ENCODE peak calls at places on chromosomes 13 and 19, in nine cellular contexts. P, I, J, X, N, Y, F, A and C are unnamed samples.

GRCh38 chr19:17023805-17024204 is 2.8 kb downstream of the CPAMD8 start:
- DNase-seq in I (no peak), Y (no peak), F (no peak), A (no peak), X (no peak), P (no peak), N (no peak), J (no peak), C (no peak)

GRCh38 chr19:7734220-7735203 is 2.6 kb upstream of the CLEC4G start:
- DNase-seq in I (peak; percentile 21), Y (no peak), F (no peak), A (no peak), N (no peak), J (no peak), P (no peak), X (peak; percentile 1), C (no peak)

GRCh38 chr19:19342086-19343015 is 21.7 kb downstream of the MAU2 start:
- DNase-seq in A (peak; percentile 41), P (peak; percentile 48), I (peak; percentile 63), F (no peak), J (peak; percentile 81), X (no peak), N (peak; percentile 16), Y (peak; percentile 46), C (no peak)

GRCh38 chr19:19439083-19439482 is 33.6 kb downstream of the GATAD2A start:
- DNase-seq in N (no peak), X (no peak), Y (no peak), I (no peak), J (no peak), F (no peak), A (no peak), P (no peak), C (no peak)

GRCh38 chr13:34577051-34577450 is 365.0 kb upstream of the NBEA start:
- DNase-seq in J (no peak), A (peak; percentile 75), Y (no peak), F (no peak), N (peak; percentile 4), X (no peak), P (no peak), I (no peak), C (no peak)

GRCh38 chr19:42313096-42313839 is at the start of gene TMEM145:
- DNase-seq in X (no peak), I (peak; percentile 30), A (peak; percentile 59), Y (peak; percentile 52), P (no peak), J (peak; percentile 75), N (no peak), F (no peak), C (no peak)

GRCh38 chr19:48351341-48351752 is 12.4 kb downstream of the TMEM143 start:
- DNase-seq in I (peak; percentile 52), N (no peak), P (no peak), X (no peak), Y (peak; percentile 26), J (peak; percentile 84), F (peak; percentile 68), A (peak; percentile 26), C (peak; percentile 73)

GRCh38 chr13:112588490-112589297 is 741 bp upstream of the TUBGCP3 start:
- DNase-seq in N (no peak), P (no peak), J (peak; percentile 41), I (no peak), Y (no peak), F (no peak), X (no peak), A (no peak), C (no peak)

GRCh38 chr13:27242642-27243185 is 8.6 kb upstream of the RPL21 start:
- DNase-seq in J (no peak), A (no peak), N (no peak), Y (no peak), P (no peak), I (no peak), X (no peak), F (no peak), C (no peak)

GRCh38 chr19:34375598-34375997 is 10.6 kb downstream of the GPI start:
- DNase-seq in F (no peak), N (no peak), A (no peak), P (no peak), Y (peak; percentile 6), X (no peak), I (peak; percentile 30), J (no peak), C (no peak)

GRCh38 chr13:48906200-48906599 is 69.5 kb upstream of the FNDC3A start:
- DNase-seq in I (peak; percentile 62), A (peak; percentile 2), X (no peak), F (no peak), J (no peak), Y (no peak), P (no peak), N (no peak), C (no peak)

GRCh38 chr19:11982526-11982925 is 17.7 kb downstream of the ZNF763 start:
- DNase-seq in X (no peak), F (no peak), Y (no peak), I (peak; percentile 19), A (no peak), P (no peak), N (no peak), J (no peak), C (no peak)

GRCh38 chr19:58361900-58362271 is 665 bp downstream of the ZNF497 start:
- DNase-seq in P (peak; percentile 53), A (no peak), X (no peak), F (no peak), Y (peak; percentile 47), I (peak; percentile 54), N (peak; percentile 11), J (peak; percentile 76), C (no peak)

GRCh38 chr19:49570997-49571676 is 9.2 kb downstream of the NOSIP start:
- DNase-seq in N (no peak), F (no peak), X (no peak), I (no peak), J (no peak), Y (no peak), P (no peak), A (no peak), C (no peak)

GRCh38 chr19:7705387-7706187 is 3.7 kb upstream of the FCER2 start:
- DNase-seq in F (peak; percentile 64), J (peak; percentile 63), A (no peak), X (no peak), Y (no peak), P (no peak), I (no peak), N (no peak), C (no peak)

GRCh38 chr19:55688422-55689218 is 13.6 kb downstream of the EPN1 start:
- DNase-seq in A (no peak), X (no peak), Y (no peak), F (no peak), P (no peak), N (no peak), I (no peak), J (peak; percentile 44), C (no peak)

GRCh38 chr13:106602178-106602577 is 34.2 kb upstream of the ARGLU1 start:
- DNase-seq in Y (no peak), J (no peak), I (no peak), A (no peak), X (no peak), N (no peak), F (no peak), P (no peak), C (no peak)

GRCh38 chr13:28048768-28049167 is 51.6 kb downstream of the FLT3 start:
- DNase-seq in I (no peak), F (no peak), X (no peak), J (no peak), A (no peak), N (no peak), P (no peak), Y (no peak), C (no peak)

GRCh38 chr13:111387026-111387871 is 66.8 kb downstream of the TEX29 start:
- DNase-seq in J (no peak), F (no peak), N (no peak), I (no peak), P (no peak), X (no peak), A (no peak), Y (no peak), C (no peak)

DNA sequence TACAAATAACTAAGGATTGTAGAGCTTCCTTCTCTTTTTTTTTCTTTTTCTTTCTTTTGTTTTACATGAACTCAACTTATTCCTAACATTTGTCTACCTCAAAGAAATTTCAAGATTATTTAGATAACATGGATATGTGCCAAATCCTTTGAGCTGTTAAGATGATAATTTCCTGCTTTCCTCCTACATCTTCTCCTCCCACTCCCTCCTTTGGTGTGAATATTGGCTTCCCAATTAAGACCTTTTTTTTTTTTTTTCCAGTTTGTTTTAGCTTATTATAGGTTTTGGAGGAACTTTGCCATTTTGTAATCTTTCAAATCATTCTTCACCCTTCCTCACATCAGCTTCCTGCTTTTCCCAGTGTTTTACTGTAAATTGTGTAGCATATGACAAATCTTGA is 10.6 kb downstream of the NHLRC3 start:
- DNase-seq in A (no peak), P (no peak), Y (no peak), N (no peak), F (no peak), X (no peak), J (no peak), I (no peak), C (no peak)
- TF ChIP-seq CTCF in A (no peak), P (no peak), Y (no peak), N (no peak), F (no peak), X (no peak), J (no peak), I (no peak), C (no peak)

DNA sequence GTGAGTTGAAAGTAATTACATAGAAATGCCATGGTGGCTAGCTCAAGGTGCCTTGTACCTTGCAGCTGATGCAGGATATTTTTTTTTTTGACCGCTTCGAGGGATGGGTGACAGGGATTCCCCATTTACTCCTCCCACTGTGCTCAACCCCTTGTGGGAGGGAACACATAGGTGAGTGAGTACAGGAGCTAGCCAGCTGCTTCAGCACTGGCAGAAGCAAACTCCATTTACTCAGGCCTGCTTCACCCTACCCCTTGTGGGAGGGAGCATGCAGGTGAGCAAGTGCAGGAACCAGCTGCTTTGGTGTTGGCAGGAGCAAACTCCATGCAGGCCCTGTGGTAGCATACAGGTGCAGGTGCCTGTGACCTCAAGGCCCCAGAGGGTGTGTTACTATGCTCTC is 330.1 kb downstream of the TDRD3 start:
- DNase-seq in A (no peak), I (no peak), X (no peak), P (no peak), F (no peak), J (no peak), Y (no peak), N (no peak), C (no peak)
- TF ChIP-seq CTCF in A (no peak), I (no peak), X (no peak), P (no peak), F (no peak), J (no peak), Y (no peak), N (no peak), C (no peak)

GRCh38 chr13:114110091-114110829 is 22.2 kb downstream of the RASA3 start:
- DNase-seq in X (no peak), N (no peak), P (peak; percentile 20), A (no peak), F (peak; percentile 60), Y (no peak), J (peak; percentile 73), I (peak; percentile 50), C (peak; percentile 22)
- TF ChIP-seq CTCF in X (no peak), N (no peak), P (no peak), A (no peak), F (no peak), Y (peak; percentile 2), J (no peak), I (no peak), C (no peak)

DNA sequence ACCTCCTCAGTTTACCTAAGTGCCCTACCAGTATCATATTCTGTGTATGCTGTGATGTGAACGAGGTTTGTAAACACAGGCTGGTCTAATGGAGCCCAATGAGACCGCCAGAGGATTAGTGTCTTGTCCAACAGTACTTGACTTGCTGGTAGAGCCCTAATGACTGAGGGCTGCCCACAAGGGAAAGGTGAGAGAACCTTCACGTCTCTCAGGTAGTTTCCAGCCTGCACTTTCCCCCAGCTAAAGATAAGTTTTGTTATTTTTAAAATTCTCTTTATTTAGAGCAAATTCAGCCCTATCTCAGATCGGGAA is 498 bp upstream of the RBM26 start:
- DNase-seq in F (no peak), Y (no peak), P (no peak), J (no peak), I (no peak), A (no peak), X (no peak), N (no peak), C (no peak)
- TF ChIP-seq CTCF in F (no peak), Y (no peak), P (no peak), J (no peak), I (no peak), A (no peak), X (no peak), N (no peak), C (no peak)